ENCODE peak calls at places on chromosome 18, in nine cellular contexts. F is Peyer's patch, G is heart right ventricle, H is adrenal gland, Z is fibroblast of lung, B is suprapubic skin, A is tibial nerve, P is cardiac muscle cell, X is ovary. S is an unnamed sample. For H3K4me1 and H3K27me3, the result is how much of the 10 kb centered on the place peaks cover.

GRCh38 chr18:1050012-1050657 is 145.5 kb downstream of the ADCYAP1 start:
- DNase-seq in F (no peak), G (no peak), H (no peak), Z (no peak), B (no peak), A (no peak), P (no peak), X (no peak), S (no peak)

GRCh38 chr18:48826271-48826670 is 124.5 kb downstream of the SMAD7 start:
- DNase-seq in F (no peak), G (no peak), H (peak), Z (no peak), B (no peak), A (no peak), P (no peak), X (no peak), S (no peak)

GRCh38 chr18:4636957-4637356 is 181.8 kb upstream of the DLGAP1 start:
- DNase-seq in F (no peak), G (no peak), H (peak), Z (no peak), B (no peak), A (no peak), P (no peak), X (no peak), S (no peak)

GRCh38 chr18:28204154-28204553 is 27.2 kb upstream of the CDH2 start:
- DNase-seq in F (no peak), G (no peak), H (no peak), Z (peak), B (no peak), A (no peak), P (no peak), X (no peak), S (no peak)

GRCh38 chr18:29250843-29251242 is 1073.9 kb upstream of the CDH2 start:
- DNase-seq in F (no peak), G (no peak), H (no peak), Z (no peak), B (no peak), A (no peak), P (no peak), X (no peak), S (no peak)

GRCh38 chr18:22765889-22766288 is 167.2 kb upstream of the RBBP8 start:
- DNase-seq in F (no peak), G (peak), H (peak), Z (peak), B (no peak), A (no peak), P (peak), X (no peak), S (no peak)

GRCh38 chr18:44939037-44939665 is 258.5 kb downstream of the SETBP1 start:
- DNase-seq in F (peak), G (no peak), H (no peak), Z (no peak), B (no peak), A (no peak), P (no peak), X (no peak), S (no peak)

GRCh38 chr18:56568986-56569385 is 69.4 kb downstream of the TXNL1 start:
- DNase-seq in F (no peak), G (no peak), H (no peak), Z (no peak), B (no peak), A (no peak), P (no peak), X (no peak), S (no peak)

GRCh38 chr18:28065031-28065792 is 111.7 kb downstream of the CDH2 start:
- DNase-seq in F (no peak), G (no peak), H (no peak), Z (peak), B (no peak), A (no peak), P (peak), X (no peak), S (no peak)

GRCh38 chr18:59957957-59958356 is 58.2 kb downstream of the PMAIP1 start:
- DNase-seq in F (peak), G (peak), H (peak), Z (peak), B (no peak), A (peak), P (peak), X (no peak), S (no peak)

GRCh38 chr18:23263551-23264235 is 128.4 kb downstream of the CABLES1 start:
- DNase-seq in F (no peak), G (no peak), H (no peak), Z (no peak), B (no peak), A (no peak), P (no peak), X (no peak), S (no peak)

GRCh38 chr18:48802543-48803428 is 148.0 kb downstream of the SMAD7 start:
- DNase-seq in F (no peak), G (no peak), H (peak), Z (no peak), B (no peak), A (no peak), P (peak), X (no peak), S (no peak)

GRCh38 chr18:58819051-58819450 is 45.6 kb upstream of the ZNF532 start:
- DNase-seq in F (no peak), G (no peak), H (no peak), Z (no peak), B (no peak), A (no peak), P (no peak), X (no peak), S (no peak)

GRCh38 chr18:56702946-56703345 is 51.8 kb downstream of the WDR7 start:
- DNase-seq in F (no peak), G (no peak), H (peak), Z (peak), B (no peak), A (peak), P (peak), X (no peak), S (no peak)

GRCh38 chr18:79639072-79639829 is 40.4 kb upstream of the CTDP1 start:
- DNase-seq in F (no peak), G (no peak), H (no peak), Z (no peak), B (no peak), A (no peak), P (no peak), X (no peak), S (no peak)

GRCh38 chr18:25077933-25078707 is 273.8 kb downstream of the ZNF521 start:
- DNase-seq in F (no peak), G (no peak), H (no peak), Z (no peak), B (no peak), A (no peak), P (no peak), X (no peak), S (no peak)

GRCh38 chr18:46474487-46475366 is 182.3 kb downstream of the LOXHD1 start:
- DNase-seq in F (no peak), G (no peak), H (no peak), Z (no peak), B (peak), A (no peak), P (peak), X (no peak), S (no peak)

GRCh38 chr18:45359275-45360009 is 255.8 kb upstream of the SLC14A2 start:
- DNase-seq in F (peak), G (no peak), H (no peak), Z (no peak), B (no peak), A (no peak), P (peak), X (no peak), S (no peak)

GRCh38 chr18:55185391-55185790 is 226.1 kb upstream of the CCDC68 start:
- DNase-seq in F (no peak), G (no peak), H (no peak), Z (no peak), B (no peak), A (no peak), P (no peak), X (no peak), S (no peak)

GRCh38 chr18:30903566-30903965 is 139.0 kb downstream of the DSC3 start:
- DNase-seq in F (no peak), G (no peak), H (no peak), Z (peak), B (no peak), A (no peak), P (no peak), X (no peak), S (no peak)

GRCh38 chr18:70468861-70469570 is 180.2 kb downstream of the SOCS6 start:
- DNase-seq in F (no peak), G (no peak), H (no peak), Z (no peak), B (no peak), A (no peak), P (no peak), X (no peak), S (no peak)

GRCh38 chr18:24231773-24232735 is 93.2 kb downstream of the CABYR start:
- DNase-seq in F (no peak), G (peak), H (no peak), Z (peak), B (no peak), A (no peak), P (no peak), X (no peak), S (no peak)

GRCh38 chr18:50571606-50572005 is 11.7 kb downstream of the MAPK4 start:
- DNase-seq in F (no peak), G (no peak), H (no peak), Z (no peak), B (no peak), A (no peak), P (no peak), X (no peak), S (no peak)

GRCh38 chr18:49207373-49207772 is 253.1 kb downstream of the DYM start:
- DNase-seq in F (no peak), G (no peak), H (no peak), Z (no peak), B (no peak), A (no peak), P (no peak), X (no peak), S (no peak)

GRCh38 chr18:39211461-39211860 is 1645.9 kb upstream of the CELF4 start:
- DNase-seq in F (no peak), G (no peak), H (no peak), Z (no peak), B (no peak), A (no peak), P (no peak), X (no peak), S (no peak)

GRCh38 chr18:3579701-3580100 is 129.7 kb downstream of the TGIF1 start:
- DNase-seq in F (no peak), G (no peak), H (no peak), Z (peak), B (no peak), A (no peak), P (no peak), X (no peak), S (no peak)

GRCh38 chr18:49486959-49487710 is at the start of gene C18orf32:
- DNase-seq in F (peak), G (peak), H (peak), Z (peak), B (peak), A (peak), P (peak), X (peak), S (peak)

GRCh38 chr18:24075731-24076130 is 61.2 kb downstream of the TTC39C start:
- DNase-seq in F (no peak), G (no peak), H (no peak), Z (peak), B (no peak), A (no peak), P (no peak), X (no peak), S (no peak)

GRCh38 chr18:42525905-42526304 is 570.9 kb downstream of the PIK3C3 start:
- DNase-seq in F (no peak), G (no peak), H (no peak), Z (no peak), B (no peak), A (no peak), P (no peak), X (no peak), S (no peak)

GRCh38 chr18:48548921-48549320 is 10.1 kb downstream of the CTIF start:
- DNase-seq in F (no peak), G (no peak), H (peak), Z (no peak), B (peak), A (no peak), P (no peak), X (no peak), S (no peak)

GRCh38 chr18:68316636-68317035 is 398.3 kb downstream of the TMX3 start:
- DNase-seq in F (no peak), G (no peak), H (no peak), Z (peak), B (no peak), A (no peak), P (no peak), X (no peak), S (no peak)

GRCh38 chr18:616380-616995 is 19.7 kb downstream of the CLUL1 start:
- DNase-seq in F (no peak), G (no peak), H (no peak), Z (peak), B (no peak), A (no peak), P (peak), X (no peak), S (no peak)

GRCh38 chr18:54127759-54128378 is 96.6 kb downstream of the MBD2 start:
- DNase-seq in F (no peak), G (peak), H (peak), Z (peak), B (no peak), A (no peak), P (peak), X (no peak), S (no peak)

GRCh38 chr18:48575658-48576453 is 37.0 kb downstream of the CTIF start:
- DNase-seq in F (no peak), G (no peak), H (no peak), Z (no peak), B (no peak), A (no peak), P (no peak), X (no peak), S (no peak)

GRCh38 chr18:74286106-74286856 is 5.5 kb downstream of the CYB5A start:
- DNase-seq in F (no peak), G (no peak), H (no peak), Z (peak), B (no peak), A (no peak), P (no peak), X (no peak), S (no peak)

GRCh38 chr18:74283646-74284045 is 8.1 kb downstream of the CYB5A start:
- DNase-seq in F (no peak), G (no peak), H (no peak), Z (no peak), B (no peak), A (no peak), P (no peak), X (no peak), S (no peak)

GRCh38 chr18:74283255-74283554 is 8.6 kb downstream of the CYB5A start:
- DNase-seq in F (no peak), G (no peak), H (no peak), Z (no peak), B (no peak), A (no peak), P (no peak), X (no peak), S (no peak)

GRCh38 chr18:74282359-74283254 is 9.2 kb downstream of the CYB5A start:
- DNase-seq in F (no peak), G (no peak), H (no peak), Z (no peak), B (no peak), A (no peak), P (no peak), X (no peak), S (no peak)

GRCh38 chr18:74284501-74285004 is 7.2 kb downstream of the CYB5A start:
- DNase-seq in F (no peak), G (no peak), H (no peak), Z (peak), B (no peak), A (no peak), P (peak), X (no peak), S (no peak)
- H3K4me1 ChIP-seq in F (under half), G (half or more), H (under half), Z (under half), B (half or more), A (half or more), P (under half), X (under half), S (under half)

GRCh38 chr18:75205760-75206109 is 3.2 kb downstream of the PTGR3 start:
- DNase-seq in F (no peak), G (no peak), H (no peak), Z (peak), B (no peak), A (peak), P (no peak), X (peak), S (no peak)
- H3K4me3 ChIP-seq in F (peak), G (no peak), H (no peak), Z (peak), B (peak), A (peak), P (no peak), X (peak), S (peak)

GRCh38 chr18:26551217-26551708 is 2.9 kb upstream of the KCTD1 start:
- DNase-seq in F (no peak), G (no peak), H (no peak), Z (peak), B (no peak), A (no peak), P (no peak), X (no peak), S (no peak)
- H3K27me3 ChIP-seq in F (under half), G (under half), H (under half), Z (under half), B (under half), A (under half), P (half or more), X (under half), S (under half)

GRCh38 chr18:9697121-9697520 is 11.0 kb upstream of the RAB31 start:
- DNase-seq in F (no peak), G (no peak), H (no peak), Z (no peak), B (no peak), A (no peak), P (no peak), X (peak), S (no peak)
- H3K4me1 ChIP-seq in F (under half), G (under half), H (under half), Z (under half), B (under half), A (under half), P (under half), X (under half), S (under half)

GRCh38 chr18:8329186-8329771 is 280.0 kb upstream of the RAB12 start:
- DNase-seq in F (no peak), G (no peak), H (no peak), Z (peak), B (no peak), A (no peak), P (peak), X (no peak), S (no peak)
- H3K4me3 ChIP-seq in F (no peak), G (no peak), H (no peak), Z (no peak), B (no peak), A (no peak), P (no peak), X (no peak), S (no peak)

S was measured in breast epithelium.